ENCODE peak calls at places on chromosome 22, in nine cellular contexts. D is activated CD4-positive, alpha-beta T cell treated with anti-CD3 and anti-CD28 coated beads for 48 hours; L is LoVo; J is AG08396; K is stimulated activated CD4-positive, alpha-beta T cell treated with anti-CD3 and anti-CD28 coated beads, Interleukin-1b, Interleukin-23, amount 100 ng/mL, for 1 hour; X is lower lobe of right lung; Q is amygdala; A is effector memory CD4-positive, alpha-beta T cell; O is activated gamma-delta T cell treated with Interleukin-2 at 50 U/mL for 16 hours. R is an unnamed sample.

GRCh38 chr22:32325811-32326237 is 31.8 kb upstream of the RFPL3 start:
- DNase-seq in A (no peak), Q (no peak), J (no peak), O (no peak), X (no peak), L (no peak), K (no peak), D (no peak), R (no peak)

GRCh38 chr22:46084376-46084775 is 66.0 kb upstream of the PPARA start:
- DNase-seq in Q (no peak), K (no peak), L (no peak), X (peak), J (no peak), D (no peak), O (no peak), A (no peak), R (no peak)

GRCh38 chr22:20532256-20532993 is 25.0 kb downstream of the MED15 start:
- DNase-seq in O (no peak), J (no peak), A (no peak), D (no peak), Q (no peak), K (no peak), X (peak), L (no peak), R (no peak)

GRCh38 chr22:30821863-30822215 is 127.2 kb downstream of the OSBP2 start:
- DNase-seq in D (no peak), L (no peak), K (no peak), A (no peak), X (no peak), J (no peak), O (no peak), Q (no peak), R (no peak)

GRCh38 chr22:30017824-30018223 is 62.4 kb upstream of the HORMAD2 start:
- DNase-seq in A (no peak), X (no peak), O (no peak), K (no peak), L (no peak), Q (no peak), J (no peak), D (no peak), R (no peak)

GRCh38 chr22:37210041-37210803 is 2.1 kb downstream of the SSTR3 start:
- DNase-seq in X (peak), L (no peak), Q (no peak), D (no peak), A (no peak), J (no peak), K (no peak), O (no peak), R (no peak)

GRCh38 chr22:36365020-36365411 is 22.8 kb downstream of the MYH9 start:
- DNase-seq in Q (no peak), L (peak), X (peak), K (peak), J (peak), O (peak), D (peak), A (peak), R (peak)

GRCh38 chr22:37569009-37569920 is 9.0 kb downstream of the CDC42EP1 start:
- DNase-seq in D (no peak), L (peak), O (no peak), J (no peak), K (no peak), X (peak), Q (peak), A (no peak), R (no peak)

GRCh38 chr22:44391026-44391425 is 78.3 kb upstream of the SHISAL1 start:
- DNase-seq in A (no peak), O (no peak), D (no peak), L (no peak), Q (no peak), J (no peak), X (no peak), K (no peak), R (no peak)

GRCh38 chr22:46678003-46678657 is 57.9 kb downstream of the GRAMD4 start:
- DNase-seq in L (no peak), O (no peak), Q (no peak), K (no peak), J (no peak), D (no peak), X (no peak), A (no peak), R (no peak)

GRCh38 chr22:20647586-20648305 is 126.2 kb upstream of the SERPIND1 start:
- DNase-seq in A (no peak), D (no peak), J (no peak), X (no peak), Q (no peak), K (no peak), L (no peak), O (no peak), R (no peak)

GRCh38 chr22:38327805-38328204 is 10.6 kb upstream of the CSNK1E start:
- DNase-seq in X (no peak), A (no peak), J (no peak), L (no peak), O (peak), K (no peak), Q (no peak), D (no peak), R (no peak)

GRCh38 chr22:36838119-36839030 is 21.5 kb upstream of the PVALB start:
- DNase-seq in L (no peak), X (no peak), K (no peak), Q (no peak), O (no peak), D (no peak), J (no peak), A (no peak), R (no peak)

GRCh38 chr22:49828599-49828965 is 909 bp upstream of the BRD1 start:
- DNase-seq in A (no peak), K (no peak), D (peak), Q (no peak), L (no peak), O (no peak), X (no peak), J (no peak), R (no peak)

GRCh38 chr22:37904572-37905533 is 1.2 kb upstream of the MICALL1 start:
- DNase-seq in K (no peak), X (no peak), J (peak), D (peak), O (no peak), L (peak), Q (peak), A (no peak), R (no peak)

GRCh38 chr22:44443641-44444235 is 54.3 kb downstream of the RTL6 start:
- DNase-seq in X (no peak), O (no peak), K (no peak), A (no peak), L (no peak), D (no peak), Q (no peak), J (no peak), R (no peak)

GRCh38 chr22:22930571-22931556 is 43.2 kb downstream of the IGLL5 start:
- DNase-seq in O (no peak), A (no peak), Q (no peak), K (no peak), D (no peak), J (no peak), X (no peak), L (no peak), R (no peak)

GRCh38 chr22:28674121-28674563 is 5.5 kb downstream of the TTC28 start:
- DNase-seq in O (peak), K (no peak), A (peak), Q (no peak), L (no peak), D (peak), J (peak), X (no peak), R (peak)

GRCh38 chr22:27747396-27748256 is 53.9 kb downstream of the MN1 start:
- DNase-seq in O (no peak), Q (no peak), A (no peak), X (no peak), J (no peak), K (no peak), L (no peak), D (no peak), R (no peak)

GRCh38 chr22:49271369-49271727 is 556.3 kb downstream of the BRD1 start:
- DNase-seq in X (no peak), O (no peak), L (no peak), K (no peak), J (no peak), A (no peak), Q (no peak), D (no peak), R (no peak)

GRCh38 chr22:48758905-48759875 is 1068.5 kb downstream of the BRD1 start:
- DNase-seq in A (no peak), Q (no peak), O (no peak), K (no peak), X (peak), J (no peak), L (no peak), D (no peak), R (no peak)

GRCh38 chr22:47176573-47177333 is 414.3 kb downstream of the TBC1D22A start:
- DNase-seq in O (no peak), Q (no peak), K (no peak), X (peak), J (no peak), A (no peak), D (no peak), L (no peak), R (no peak)

GRCh38 chr22:29724843-29725242 is 5.0 kb downstream of the CABP7 start:
- DNase-seq in X (no peak), K (no peak), J (no peak), A (no peak), L (no peak), Q (no peak), O (no peak), D (no peak), R (no peak)

GRCh38 chr22:20131593-20131855 is at the start of gene ZDHHC8:
- DNase-seq in L (no peak), Q (peak), X (no peak), A (peak), J (peak), K (peak), O (peak), D (peak), R (peak)

GRCh38 chr22:24335529-24335928 is 64.9 kb downstream of the SPECC1L start:
- DNase-seq in L (no peak), O (no peak), A (no peak), K (no peak), J (no peak), D (no peak), Q (no peak), X (no peak), R (no peak)

GRCh38 chr22:21045585-21046294 is at the start of gene LRRC74B:
- DNase-seq in A (peak), O (peak), X (peak), J (peak), L (peak), Q (peak), K (peak), D (peak), R (peak)

GRCh38 chr22:17590586-17590985 is 27.3 kb downstream of the SLC25A18 start:
- DNase-seq in J (no peak), O (no peak), K (no peak), Q (no peak), D (no peak), A (no peak), L (no peak), X (no peak), R (no peak)

GRCh38 chr22:37998543-37998942 is 14.2 kb upstream of the SOX10 start:
- DNase-seq in X (no peak), O (no peak), D (no peak), J (no peak), K (no peak), A (no peak), Q (peak), L (no peak), R (no peak)

GRCh38 chr22:39717099-39717498 is 146.5 kb downstream of the CACNA1I start:
- DNase-seq in O (no peak), L (no peak), A (no peak), J (no peak), D (no peak), Q (peak), K (no peak), X (peak), R (no peak)

GRCh38 chr22:38730411-38730871 is 24.7 kb downstream of the GTPBP1 start:
- DNase-seq in J (no peak), O (no peak), Q (no peak), D (no peak), A (no peak), X (no peak), L (no peak), K (no peak), R (no peak)

GRCh38 chr22:50705219-50705691 is 32.6 kb downstream of the SHANK3 start:
- DNase-seq in K (no peak), A (no peak), L (no peak), O (no peak), D (no peak), J (peak), Q (peak), X (peak), R (no peak)

R was measured in CD4-positive, CD25-positive, alpha-beta regulatory T cell.